ENCODE peak calls at places on chromosomes 1 and 21, in six cellular contexts. R, I, N, S, V and H are unnamed samples.

GRCh38 chr21:46622226-46622625 is 13.2 kb upstream of the PRMT2 start:
- DNase-seq in R (no peak), I (peak; percentile 17), N (no peak), S (no peak), V (no peak), H (no peak)

GRCh38 chr1:46719689-46720088 is 775 bp upstream of the EFCAB14 start:
- DNase-seq in R (no peak), I (no peak), N (no peak), S (no peak), V (no peak), H (peak; percentile 60)

GRCh38 chr1:47388548-47389238 is 27.4 kb upstream of the FOXE3 start:
- DNase-seq in R (peak; percentile 70), I (peak; percentile 44), N (peak; percentile 53), S (peak; percentile 84), V (peak; percentile 46), H (peak; percentile 70)

GRCh38 chr21:39314155-39315027 is 959 bp upstream of the BRWD1 start:
- DNase-seq in R (peak; percentile 74), I (peak; percentile 45), N (peak; percentile 10), S (no peak), V (peak; percentile 51), H (peak; percentile 6)

GRCh38 chr1:203475012-203475981 is at the start of gene PRELP:
- DNase-seq in R (no peak), I (no peak), N (no peak), S (no peak), V (no peak), H (no peak)

GRCh38 chr1:3579626-3580025 is 31.7 kb downstream of the MEGF6 start:
- DNase-seq in R (no peak), I (no peak), N (no peak), S (no peak), V (no peak), H (no peak)

GRCh38 chr1:223831755-223832636 is 13.8 kb downstream of the TP53BP2 start:
- DNase-seq in R (no peak), I (no peak), N (peak; percentile 38), S (no peak), V (peak; percentile 76), H (peak; percentile 90)

GRCh38 chr1:93817819-93818569 is 61.0 kb downstream of the DNTTIP2 start:
- DNase-seq in R (no peak), I (peak; percentile 25), N (no peak), S (no peak), V (no peak), H (peak; percentile 68)

GRCh38 chr1:181858135-181858534 is 203.4 kb downstream of the ZNF648 start:
- DNase-seq in R (no peak), I (no peak), N (no peak), S (no peak), V (no peak), H (no peak)

GRCh38 chr1:203176744-203177460 is 1.3 kb upstream of the MYBPH start:
- DNase-seq in R (no peak), I (no peak), N (no peak), S (no peak), V (no peak), H (no peak)